ENCODE peak calls at places on chromosomes 13 and 19, in four cellular contexts. R is AG10803; M is stimulated activated CD4-positive, alpha-beta T cell treated with anti-CD3 and anti-CD28 coated beads, Interleukin-1b, Interleukin-23, amount 100 ng/mL, for 1 hour; Q is NCI-H2081. D is an unnamed sample.

GRCh38 chr19:49017666-49018351 is 918 bp upstream of the LHB start:
- DNase-seq in Q (peak), M (peak), R (peak), D (peak)

GRCh38 chr19:45670670-45671453 is 2.8 kb downstream of the GIPR start:
- DNase-seq in R (peak), Q (peak), M (no peak), D (peak)

GRCh38 chr13:44649118-44649455 is 73.0 kb upstream of the TSC22D1 start:
- DNase-seq in R (no peak), Q (no peak), M (no peak), D (no peak)

GRCh38 chr19:55700813-55701212 is 25.8 kb downstream of the EPN1 start:
- DNase-seq in M (no peak), R (no peak), Q (no peak), D (no peak)

GRCh38 chr13:98584668-98585397 is 7.9 kb upstream of the STK24 start:
- DNase-seq in Q (no peak), M (no peak), R (peak), D (no peak)

GRCh38 chr13:52848455-52849190 is at the start of gene PCDH8:
- DNase-seq in R (no peak), M (no peak), Q (peak), D (no peak)

GRCh38 chr19:55398200-55398947 is 9.2 kb downstream of the UBE2S start:
- DNase-seq in M (no peak), Q (no peak), R (no peak), D (no peak)

GRCh38 chr19:31821346-31821745 is 472.1 kb upstream of the TSHZ3 start:
- DNase-seq in M (no peak), R (no peak), Q (no peak), D (no peak)

GRCh38 chr19:1952635-1953034 is 11.7 kb downstream of the CSNK1G2 start:
- DNase-seq in Q (no peak), M (no peak), R (no peak), D (no peak)

GRCh38 chr19:15815306-15815705 is at the start of gene OR10H1:
- DNase-seq in M (no peak), R (no peak), Q (no peak), D (no peak)

GRCh38 chr13:38824342-38824741 is 137.5 kb downstream of the FREM2 start:
- DNase-seq in R (no peak), M (no peak), Q (no peak), D (no peak)

GRCh38 chr13:77475345-77476084 is 60.0 kb upstream of the SCEL start:
- DNase-seq in Q (no peak), M (no peak), R (no peak), D (no peak)

GRCh38 chr13:101838305-101838835 is 385.9 kb downstream of the ITGBL1 start:
- DNase-seq in M (no peak), Q (no peak), R (no peak), D (no peak)

GRCh38 chr13:82655518-82655855 is 1226.8 kb downstream of the SLITRK1 start:
- DNase-seq in Q (no peak), R (no peak), M (no peak), D (no peak)

GRCh38 chr19:2166741-2167738 is 3.3 kb downstream of the DOT1L start:
- DNase-seq in M (no peak), R (peak), Q (peak), D (peak)

GRCh38 chr19:370641-371330 is 26.2 kb upstream of the MIER2 start:
- DNase-seq in Q (no peak), M (no peak), R (no peak), D (no peak)

GRCh38 chr13:44054525-44054924 is 174.8 kb downstream of the LACC1 start:
- DNase-seq in R (no peak), Q (no peak), M (no peak), D (no peak)

GRCh38 chr13:31310781-31311180 is 111.0 kb downstream of the B3GLCT start:
- DNase-seq in Q (peak), R (no peak), M (no peak), D (no peak)

GRCh38 chr13:79937311-79938243 is 403.3 kb downstream of the SPRY2 start:
- DNase-seq in M (no peak), R (no peak), Q (no peak), D (no peak)

GRCh38 chr13:24692541-24692940 is 12.3 kb downstream of the ATP12A start:
- DNase-seq in M (no peak), Q (no peak), R (peak), D (no peak)

GRCh38 chr13:33933810-33934209 is 115.9 kb downstream of the RFC3 start:
- DNase-seq in Q (no peak), M (no peak), R (no peak), D (no peak)

GRCh38 chr13:39324806-39325311 is 278.1 kb downstream of the LHFPL6 start:
- DNase-seq in M (no peak), Q (no peak), R (no peak), D (no peak)

GRCh38 chr13:72696590-72696989 is 30.8 kb downstream of the MZT1 start:
- DNase-seq in M (no peak), R (peak), Q (peak), D (no peak)

GRCh38 chr13:109281017-109281416 is 505.4 kb downstream of the IRS2 start:
- DNase-seq in Q (no peak), R (no peak), M (no peak), D (no peak)

GRCh38 chr19:37304884-37305255 is 66.0 kb upstream of the ZNF527 start:
- DNase-seq in Q (no peak), R (no peak), M (no peak), D (no peak)

GRCh38 chr13:39039033-39039432 is 777 bp downstream of the NHLRC3 start:
- DNase-seq in R (peak), M (no peak), Q (peak), D (no peak)

GRCh38 chr13:90302113-90302512 is 1045.4 kb upstream of the MIR17HG start:
- DNase-seq in Q (no peak), M (no peak), R (peak), D (no peak)

GRCh38 chr13:23778007-23778687 is 111.1 kb downstream of the MIPEP start:
- DNase-seq in R (peak), Q (no peak), M (no peak), D (no peak)

GRCh38 chr19:43437712-43438111 is 23.0 kb downstream of the TEX101 start:
- DNase-seq in M (no peak), Q (no peak), R (no peak), D (no peak)

GRCh38 chr19:956747-957451 is 27.2 kb upstream of the WDR18 start:
- DNase-seq in Q (no peak), M (no peak), R (peak), D (no peak)

GRCh38 chr19:13834308-13834790 is 39.1 kb downstream of the ZSWIM4 start:
- DNase-seq in R (peak), M (no peak), Q (no peak), D (no peak)

GRCh38 chr13:108361769-108362168 is 92.3 kb downstream of the TNFSF13B start:
- DNase-seq in Q (no peak), M (no peak), R (no peak), D (no peak)